ENCODE peak calls at places on chromosomes 12 and 14, in seven cellular contexts. Z, B, C, X, Q, I and H are unnamed samples.

GRCh38 chr14:24329736-24330135 is 5.1 kb downstream of the ADCY4 start:
- DNase-seq in Z (no peak), B (no peak), C (no peak), X (no peak), Q (no peak), I (no peak), H (no peak)

GRCh38 chr14:66509874-66510273 is 1.9 kb downstream of the GPHN start:
- DNase-seq in Z (peak), B (no peak), C (peak), X (no peak), Q (no peak), I (no peak), H (no peak)

GRCh38 chr12:104219908-104220404 is 4.4 kb downstream of the TXNRD1 start:
- DNase-seq in Z (peak), B (peak), C (no peak), X (peak), Q (peak), I (no peak), H (no peak)

GRCh38 chr14:72673179-72673578 is 220.7 kb downstream of the DPF3 start:
- DNase-seq in Z (no peak), B (no peak), C (no peak), X (no peak), Q (no peak), I (no peak), H (no peak)

GRCh38 chr12:23236056-23236455 is 611.1 kb downstream of the ETNK1 start:
- DNase-seq in Z (no peak), B (no peak), C (no peak), X (no peak), Q (no peak), I (no peak), H (no peak)

GRCh38 chr14:54698501-54698900 is 131.6 kb downstream of the SAMD4A start:
- DNase-seq in Z (no peak), B (no peak), C (no peak), X (no peak), Q (no peak), I (no peak), H (no peak)

GRCh38 chr12:55717397-55718007 is 1.7 kb downstream of the BLOC1S1 start:
- DNase-seq in Z (peak), B (no peak), C (no peak), X (no peak), Q (no peak), I (no peak), H (no peak)

GRCh38 chr14:21227150-21227549 is 42.1 kb downstream of the HNRNPC start:
- DNase-seq in Z (no peak), B (no peak), C (no peak), X (no peak), Q (no peak), I (no peak), H (no peak)

GRCh38 chr12:45568808-45569207 is 160.7 kb upstream of the ARID2 start:
- DNase-seq in Z (no peak), B (no peak), C (peak), X (no peak), Q (no peak), I (no peak), H (no peak)

GRCh38 chr12:6768385-6769002 is 2.3 kb downstream of the PTMS start:
- DNase-seq in Z (no peak), B (no peak), C (no peak), X (no peak), Q (no peak), I (no peak), H (no peak)

GRCh38 chr14:59332727-59333126 is 132.5 kb downstream of the GPR135 start:
- DNase-seq in Z (peak), B (peak), C (peak), X (no peak), Q (peak), I (no peak), H (no peak)

GRCh38 chr14:53156238-53156637 is 3.1 kb upstream of the DDHD1 start:
- DNase-seq in Z (no peak), B (no peak), C (no peak), X (no peak), Q (no peak), I (no peak), H (no peak)

GRCh38 chr14:71248204-71248603 is 340.9 kb downstream of the PCNX1 start:
- DNase-seq in Z (no peak), B (no peak), C (peak), X (no peak), Q (no peak), I (no peak), H (no peak)

GRCh38 chr12:91382081-91382543 is 199.5 kb upstream of the DCN start:
- DNase-seq in Z (peak), B (peak), C (peak), X (no peak), Q (peak), I (peak), H (peak)

GRCh38 chr14:75803768-75804167 is 142.7 kb downstream of the TTLL5 start:
- DNase-seq in Z (no peak), B (no peak), C (peak), X (no peak), Q (no peak), I (no peak), H (no peak)

GRCh38 chr14:52446355-52446754 is 106.0 kb downstream of the TXNDC16 start:
- DNase-seq in Z (no peak), B (no peak), C (no peak), X (no peak), Q (no peak), I (no peak), H (no peak)

GRCh38 chr12:71125515-71125914 is 32.3 kb downstream of the TSPAN8 start:
- DNase-seq in Z (no peak), B (no peak), C (peak), X (no peak), Q (no peak), I (no peak), H (no peak)
- TF ChIP-seq CTCF in Z (no peak), B (no peak), C (peak), X (no peak), Q (peak), I (no peak), H (no peak)

DNA sequence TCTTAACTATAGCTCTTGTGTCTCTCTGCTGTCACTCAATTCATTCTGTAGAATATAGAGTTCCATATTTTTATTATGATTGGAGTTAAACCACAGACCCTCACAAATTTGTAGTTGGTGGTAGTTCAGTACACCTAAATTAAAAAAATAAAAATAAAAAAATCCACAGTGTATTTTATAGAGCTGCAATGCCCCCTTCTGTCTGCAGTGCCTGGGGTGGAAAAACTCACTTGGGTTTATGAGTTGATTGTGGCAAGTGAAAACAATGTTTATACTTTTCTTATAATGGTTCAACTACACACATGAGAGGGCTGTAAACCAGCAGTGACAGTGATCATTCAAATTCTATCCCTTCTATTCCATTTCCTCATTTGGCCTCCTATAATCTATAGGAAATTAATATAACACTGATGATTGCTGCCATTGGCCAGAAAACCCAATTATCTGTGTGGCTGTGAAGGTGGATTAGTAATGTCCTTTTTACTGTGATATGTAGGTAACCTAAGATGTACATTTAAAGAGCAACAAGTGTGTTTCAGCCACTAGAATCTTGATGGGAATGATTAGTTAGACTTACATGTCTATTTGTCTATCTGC is 166.9 kb upstream of the LRIG3 start:
- DNase-seq in Z (peak), B (no peak), C (peak), X (no peak), Q (peak), I (no peak), H (no peak)
- TF ChIP-seq CTCF in Z (peak), B (peak), C (peak), X (peak), Q (peak), I (peak), H (peak)

GRCh38 chr12:115323223-115323905 is 639.4 kb upstream of the TBX3 start:
- DNase-seq in Z (peak), B (no peak), C (peak), X (peak), Q (peak), I (no peak), H (no peak)

GRCh38 chr12:115320967-115321366 is 637.0 kb upstream of the TBX3 start:
- DNase-seq in Z (no peak), B (no peak), C (peak), X (no peak), Q (no peak), I (no peak), H (no peak)

GRCh38 chr12:115322275-115322674 is 638.3 kb upstream of the TBX3 start:
- DNase-seq in Z (peak), B (no peak), C (peak), X (peak), Q (peak), I (no peak), H (peak)

GRCh38 chr12:115325858-115326257 is 641.9 kb upstream of the TBX3 start:
- DNase-seq in Z (no peak), B (no peak), C (no peak), X (no peak), Q (no peak), I (no peak), H (no peak)

GRCh38 chr12:115324949-115325638 is 641.1 kb upstream of the TBX3 start:
- DNase-seq in Z (peak), B (no peak), C (no peak), X (no peak), Q (no peak), I (no peak), H (no peak)
- TF ChIP-seq CTCF in Z (no peak), B (no peak), C (no peak), X (no peak), Q (no peak), I (no peak), H (no peak)

DNA sequence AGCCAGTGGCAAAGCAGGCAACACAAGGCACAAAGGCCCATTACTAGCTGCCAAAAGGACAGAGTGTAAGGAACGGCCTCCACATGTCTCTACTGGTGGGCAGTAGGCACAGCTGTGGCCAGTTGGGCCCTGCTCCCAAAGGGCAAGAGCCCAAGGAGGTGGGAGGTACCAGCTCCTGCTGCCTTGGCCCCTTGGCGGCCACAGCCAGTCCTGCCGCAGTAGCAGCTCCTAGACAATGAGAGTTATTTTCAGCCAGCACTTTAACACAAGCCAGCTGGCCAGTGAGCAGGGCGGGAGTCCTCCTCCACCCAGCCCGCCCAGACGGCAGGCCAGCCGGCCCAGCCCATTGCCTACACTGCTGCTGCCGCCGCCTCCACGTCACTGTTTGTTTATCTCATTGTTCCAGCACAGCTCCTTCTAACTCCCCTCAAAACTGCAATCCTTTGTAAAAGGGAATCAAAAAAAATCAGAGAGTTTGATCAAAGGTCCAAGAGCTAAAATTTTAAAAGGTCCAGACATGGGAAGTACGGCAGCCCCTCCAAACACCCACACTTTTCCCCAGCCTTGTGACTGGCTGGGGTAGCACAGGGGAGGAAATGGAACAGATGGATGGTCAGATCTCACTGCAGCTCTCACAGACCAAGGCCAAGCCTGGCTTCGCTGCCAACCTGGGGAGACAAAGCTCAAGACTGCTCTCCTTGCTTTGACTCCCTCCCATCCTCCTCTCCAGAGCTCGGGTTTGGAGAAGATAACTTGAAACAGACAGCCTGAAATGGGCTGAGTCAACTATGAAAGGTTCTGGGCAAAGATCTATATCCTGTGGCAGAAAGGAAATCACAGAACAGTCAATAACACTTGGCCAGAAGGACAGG is 33.5 kb downstream of the FMNL3 start:
- DNase-seq in Z (peak), B (no peak), C (peak), X (no peak), Q (peak), I (peak), H (peak)
- TF ChIP-seq CTCF in Z (peak), B (no peak), C (peak), X (no peak), Q (peak), I (peak), H (no peak)

DNA sequence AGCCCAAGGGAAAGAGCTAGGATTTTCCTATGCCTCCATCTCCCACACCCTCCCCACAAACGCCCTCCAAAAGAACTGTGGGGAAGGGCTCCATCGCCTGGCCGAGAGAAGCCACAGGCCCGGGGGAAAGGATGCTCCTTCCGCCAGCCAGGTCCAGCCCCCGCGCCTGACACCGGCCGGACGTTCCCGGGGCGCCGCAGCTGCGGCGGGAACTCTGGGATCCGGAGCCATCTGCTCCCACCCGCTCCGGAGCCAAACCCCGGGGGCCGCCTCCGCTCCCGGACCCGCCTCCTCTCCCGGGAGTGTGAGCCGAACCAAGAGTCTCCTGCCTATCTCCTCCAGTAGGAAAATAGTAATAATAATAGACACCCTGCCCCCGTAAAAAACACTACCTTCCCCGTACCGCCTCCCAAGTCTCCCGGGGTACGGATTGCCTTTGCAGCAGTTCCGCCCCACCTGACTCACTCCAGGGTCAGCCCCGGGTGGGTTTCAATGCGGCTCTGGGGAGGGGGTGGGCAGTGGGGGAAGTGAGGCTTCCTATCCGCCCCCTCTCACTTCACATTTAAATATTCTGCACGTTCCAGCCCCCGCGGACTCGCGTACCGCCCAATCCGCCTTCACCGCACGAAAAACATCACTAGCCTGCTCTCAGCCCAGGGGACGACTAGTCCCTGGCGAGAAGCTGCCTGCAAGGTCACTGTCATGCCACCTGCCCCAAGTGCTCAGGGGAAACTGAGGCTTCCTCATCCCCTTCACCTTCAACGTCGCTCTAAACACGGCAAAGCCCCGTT is 2.4 kb downstream of the AGAP2 start:
- DNase-seq in Z (no peak), B (no peak), C (peak), X (no peak), Q (peak), I (no peak), H (no peak)
- TF ChIP-seq CTCF in Z (peak), B (peak), C (peak), X (peak), Q (peak), I (no peak), H (no peak)